ENCODE peak calls at places on chromosomes 16 and 17, in four cellular contexts. One of them, this sample, is unnamed.

GRCh38 chr16:69036399-69037091 is 68.9 kb upstream of the HAS3 start:
- DNase-seq in fibroblast of mammary gland: no peak
- DNase-seq in fibroblast of lung: no peak
- DNase-seq in uterus: no peak
- DNase-seq in this sample: no peak

GRCh38 chr17:51355314-51356083 is 95.2 kb downstream of the UTP18 start:
- DNase-seq in fibroblast of mammary gland: peak; percentile 29
- DNase-seq in fibroblast of lung: no peak
- DNase-seq in uterus: no peak
- DNase-seq in this sample: peak; percentile 15

GRCh38 chr17:3012926-3013581 is 50.4 kb downstream of the OR1D5 start:
- DNase-seq in fibroblast of mammary gland: peak; percentile 65
- DNase-seq in fibroblast of lung: peak; percentile 65
- DNase-seq in uterus: peak; percentile 56
- DNase-seq in this sample: peak; percentile 76

GRCh38 chr16:72301416-72302048 is 129.6 kb upstream of the PMFBP1 start:
- DNase-seq in uterus: no peak
- DNase-seq in fibroblast of mammary gland: no peak
- DNase-seq in fibroblast of lung: no peak
- DNase-seq in this sample: no peak

GRCh38 chr17:34892864-34893263 is 68.4 kb downstream of the CCT6B start:
- DNase-seq in fibroblast of mammary gland: no peak
- DNase-seq in fibroblast of lung: no peak
- DNase-seq in uterus: no peak
- DNase-seq in this sample: peak; percentile 14

GRCh38 chr17:29664743-29665479 is 42.2 kb upstream of the CORO6 start:
- DNase-seq in fibroblast of mammary gland: peak; percentile 80
- DNase-seq in uterus: no peak
- DNase-seq in fibroblast of lung: peak; percentile 53
- DNase-seq in this sample: no peak

GRCh38 chr16:8173111-8173644 is 417.1 kb downstream of the TMEM114 start:
- DNase-seq in fibroblast of mammary gland: peak; percentile 53
- DNase-seq in fibroblast of lung: peak; percentile 5
- DNase-seq in uterus: no peak
- DNase-seq in this sample: peak; percentile 26

GRCh38 chr16:88686062-88686438 is 257 bp downstream of the SNAI3 start:
- DNase-seq in uterus: no peak
- DNase-seq in fibroblast of lung: no peak
- DNase-seq in fibroblast of mammary gland: no peak
- DNase-seq in this sample: no peak

GRCh38 chr16:51756447-51757123 is 605.5 kb upstream of the SALL1 start:
- DNase-seq in fibroblast of mammary gland: no peak
- DNase-seq in fibroblast of lung: no peak
- DNase-seq in uterus: no peak
- DNase-seq in this sample: no peak

GRCh38 chr17:5745091-5745820 is 160.9 kb upstream of the NLRP1 start:
- DNase-seq in fibroblast of mammary gland: no peak
- DNase-seq in uterus: no peak
- DNase-seq in fibroblast of lung: no peak
- DNase-seq in this sample: peak; percentile 11

GRCh38 chr17:3558603-3559269 is 1.1 kb upstream of the TRPV3 start:
- DNase-seq in fibroblast of mammary gland: peak; percentile 51
- DNase-seq in fibroblast of lung: peak; percentile 64
- DNase-seq in uterus: no peak
- DNase-seq in this sample: peak; percentile 43

GRCh38 chr16:88905563-88905962 is 39.1 kb upstream of the PABPN1L start:
- DNase-seq in fibroblast of mammary gland: no peak
- DNase-seq in fibroblast of lung: no peak
- DNase-seq in uterus: no peak
- DNase-seq in this sample: no peak

GRCh38 chr16:19138601-19139000 is 24.8 kb downstream of the ITPRIPL2 start:
- DNase-seq in fibroblast of mammary gland: peak; percentile 68
- DNase-seq in fibroblast of lung: peak; percentile 95
- DNase-seq in uterus: peak; percentile 79
- DNase-seq in this sample: peak; percentile 71

GRCh38 chr17:30554839-30555751 is 77.9 kb downstream of the GOSR1 start:
- DNase-seq in fibroblast of mammary gland: peak; percentile 44
- DNase-seq in fibroblast of lung: no peak
- DNase-seq in uterus: no peak
- DNase-seq in this sample: peak; percentile 38

GRCh38 chr17:79919164-79919585 is 79.9 kb upstream of the CBX4 start:
- DNase-seq in fibroblast of lung: no peak
- DNase-seq in fibroblast of mammary gland: no peak
- DNase-seq in uterus: peak; percentile 61
- DNase-seq in this sample: no peak

GRCh38 chr17:5198472-5198871 is 6.8 kb upstream of the ZNF594 start:
- DNase-seq in uterus: no peak
- DNase-seq in fibroblast of mammary gland: no peak
- DNase-seq in fibroblast of lung: no peak
- DNase-seq in this sample: no peak

GRCh38 chr17:51830886-51831285 is 327.6 kb downstream of the CA10 start:
- DNase-seq in fibroblast of mammary gland: no peak
- DNase-seq in fibroblast of lung: no peak
- DNase-seq in uterus: no peak
- DNase-seq in this sample: no peak

GRCh38 chr17:60157487-60158040 is 7.8 kb downstream of the CA4 start:
- DNase-seq in fibroblast of mammary gland: no peak
- DNase-seq in fibroblast of lung: no peak
- DNase-seq in uterus: no peak
- DNase-seq in this sample: no peak

GRCh38 chr17:71260366-71260765 is 860.5 kb upstream of the SOX9 start:
- DNase-seq in fibroblast of mammary gland: peak; percentile 7
- DNase-seq in fibroblast of lung: peak; percentile 18
- DNase-seq in uterus: no peak
- DNase-seq in this sample: no peak

GRCh38 chr16:57544129-57544653 is 1.7 kb downstream of the ADGRG5 start:
- DNase-seq in fibroblast of mammary gland: no peak
- DNase-seq in fibroblast of lung: no peak
- DNase-seq in uterus: peak; percentile 5
- DNase-seq in this sample: no peak

GRCh38 chr16:58366247-58367031 is 25.8 kb upstream of the GINS3 start:
- DNase-seq in fibroblast of lung: peak; percentile 46
- DNase-seq in fibroblast of mammary gland: peak; percentile 91
- DNase-seq in uterus: no peak
- DNase-seq in this sample: peak; percentile 28

GRCh38 chr17:42541041-42541833 is 5.2 kb downstream of the NAGLU start:
- DNase-seq in fibroblast of mammary gland: no peak
- DNase-seq in uterus: no peak
- DNase-seq in fibroblast of lung: no peak
- DNase-seq in this sample: no peak

GRCh38 chr16:90020260-90020837 is 1.1 kb upstream of the DBNDD1 start:
- DNase-seq in fibroblast of mammary gland: no peak
- DNase-seq in fibroblast of lung: no peak
- DNase-seq in uterus: no peak
- DNase-seq in this sample: no peak

GRCh38 chr16:5560084-5560483 is 462.5 kb upstream of the EEF2KMT start:
- DNase-seq in uterus: no peak
- DNase-seq in fibroblast of lung: no peak
- DNase-seq in fibroblast of mammary gland: peak; percentile 3
- DNase-seq in this sample: no peak

GRCh38 chr16:60123387-60124023 is 1389.4 kb upstream of the GOT2 start:
- DNase-seq in uterus: no peak
- DNase-seq in fibroblast of lung: no peak
- DNase-seq in fibroblast of mammary gland: peak; percentile 1
- DNase-seq in this sample: no peak

GRCh38 chr17:77145635-77146632 is 5.2 kb downstream of the SEC14L1 start:
- DNase-seq in fibroblast of lung: peak; percentile 79
- DNase-seq in fibroblast of mammary gland: peak; percentile 71
- DNase-seq in uterus: no peak
- DNase-seq in this sample: peak; percentile 77

GRCh38 chr17:45436161-45436560 is 3.5 kb upstream of the ARHGAP27 start:
- DNase-seq in fibroblast of mammary gland: no peak
- DNase-seq in uterus: no peak
- DNase-seq in fibroblast of lung: no peak
- DNase-seq in this sample: no peak

GRCh38 chr16:11133344-11133921 is 122.6 kb downstream of the SOCS1 start:
- DNase-seq in uterus: peak; percentile 81
- DNase-seq in fibroblast of mammary gland: peak; percentile 94
- DNase-seq in fibroblast of lung: peak; percentile 96
- DNase-seq in this sample: peak; percentile 94

GRCh38 chr16:85616608-85617311 is 3.6 kb downstream of the GSE1 start:
- DNase-seq in fibroblast of lung: no peak
- DNase-seq in fibroblast of mammary gland: no peak
- DNase-seq in uterus: no peak
- DNase-seq in this sample: no peak

GRCh38 chr17:5422505-5422904 is 2.5 kb downstream of the RPAIN start:
- DNase-seq in uterus: no peak
- DNase-seq in fibroblast of lung: peak; percentile 49
- DNase-seq in fibroblast of mammary gland: peak; percentile 81
- DNase-seq in this sample: no peak

DNA sequence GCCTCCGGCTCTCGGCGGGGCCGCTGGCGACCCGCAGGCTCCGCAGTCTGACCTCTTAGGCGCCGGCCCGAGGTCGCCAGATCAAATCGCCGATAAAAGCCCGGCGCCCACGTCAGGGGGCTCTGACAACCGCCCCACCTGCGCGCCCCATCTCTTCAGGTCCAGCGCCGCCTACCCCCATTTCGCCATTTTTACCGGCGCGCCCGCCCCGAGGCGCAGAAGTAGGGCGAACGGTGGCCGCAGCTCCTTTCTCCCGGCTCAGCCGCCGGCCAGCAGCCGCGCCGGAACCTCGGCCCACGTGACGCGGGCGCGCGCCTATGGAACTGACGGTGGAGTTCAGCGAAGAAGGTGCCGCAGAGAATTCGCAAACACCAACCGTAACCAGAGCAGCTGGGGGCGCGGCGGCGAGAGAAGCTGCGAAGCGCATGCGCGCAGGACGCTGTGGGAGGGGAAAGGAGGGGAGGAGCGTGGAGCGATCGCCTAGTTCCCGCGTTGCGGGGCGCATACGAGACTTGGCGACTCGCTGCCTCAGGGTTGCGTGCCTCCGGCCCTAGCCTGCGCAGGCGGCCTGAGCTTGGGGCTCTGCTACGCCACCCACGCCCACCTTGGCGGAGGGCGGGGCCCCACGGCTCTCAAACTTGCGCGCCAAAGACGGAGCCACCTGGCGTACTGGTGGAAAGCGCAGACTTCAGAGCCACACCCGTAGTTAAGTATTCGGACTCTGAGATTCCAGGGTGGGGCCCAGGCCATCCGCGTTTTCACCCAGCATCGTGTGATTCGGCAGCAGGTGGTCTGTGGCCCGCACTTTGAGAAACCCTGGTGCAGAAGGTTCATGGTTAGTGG is at the start of gene TRIM37:
- DNase-seq in uterus: peak; percentile 97
- DNase-seq in fibroblast of mammary gland: peak; percentile 98
- DNase-seq in fibroblast of lung: peak; percentile 99
- DNase-seq in this sample: peak; percentile 99
- TF ChIP-seq CTCF in uterus: peak; percentile 32
- TF ChIP-seq CTCF in fibroblast of mammary gland: no peak
- TF ChIP-seq CTCF in fibroblast of lung: no peak
- TF ChIP-seq CTCF in this sample: no peak

DNA sequence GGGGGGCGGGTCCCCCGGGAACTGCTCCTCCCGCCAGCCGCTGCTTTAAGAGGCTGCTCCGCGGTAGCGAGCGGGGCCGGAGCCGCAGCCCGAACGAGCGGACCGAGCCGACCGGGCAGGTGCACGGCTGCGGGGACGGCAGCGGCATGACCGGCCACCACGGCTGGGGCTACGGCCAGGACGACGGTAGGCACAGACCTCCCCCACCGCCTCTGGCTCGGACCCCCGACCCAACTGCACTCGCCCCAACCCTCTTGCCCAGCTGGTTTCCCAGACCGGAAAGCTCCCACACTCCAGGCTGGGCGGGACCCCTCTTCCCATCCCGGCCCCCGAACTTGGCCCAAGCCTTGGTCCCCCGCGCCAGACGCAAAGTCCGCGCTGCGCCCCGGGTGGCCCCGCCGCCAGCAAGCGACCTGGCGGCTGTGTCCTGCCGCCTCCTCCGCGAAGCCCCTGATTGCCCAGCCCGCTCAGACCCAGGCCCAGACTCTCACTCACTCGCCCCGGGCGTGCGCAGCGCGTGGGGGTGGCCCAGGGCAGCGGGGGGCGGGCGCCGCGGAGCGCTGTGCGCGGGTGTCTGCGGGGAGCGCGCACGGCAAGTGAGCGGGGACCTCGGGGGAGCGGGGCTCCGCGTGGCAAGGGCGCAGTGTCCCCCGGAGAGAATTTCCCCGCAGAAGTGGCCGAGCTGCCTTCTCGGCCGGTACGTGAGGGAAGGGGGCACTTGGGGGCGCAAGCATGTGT is at the start of gene CA7:
- DNase-seq in uterus: no peak
- DNase-seq in fibroblast of mammary gland: no peak
- DNase-seq in fibroblast of lung: no peak
- DNase-seq in this sample: no peak
- H3K4me3 ChIP-seq in uterus: peak within 1 kb of the TSS; percentile 0
- H3K4me3 ChIP-seq in fibroblast of mammary gland: peak within 1 kb of the TSS; percentile 13
- H3K4me3 ChIP-seq in fibroblast of lung: no peak within 1 kb of the TSS
- H3K4me3 ChIP-seq in this sample: peak within 1 kb of the TSS; percentile 38

DNA sequence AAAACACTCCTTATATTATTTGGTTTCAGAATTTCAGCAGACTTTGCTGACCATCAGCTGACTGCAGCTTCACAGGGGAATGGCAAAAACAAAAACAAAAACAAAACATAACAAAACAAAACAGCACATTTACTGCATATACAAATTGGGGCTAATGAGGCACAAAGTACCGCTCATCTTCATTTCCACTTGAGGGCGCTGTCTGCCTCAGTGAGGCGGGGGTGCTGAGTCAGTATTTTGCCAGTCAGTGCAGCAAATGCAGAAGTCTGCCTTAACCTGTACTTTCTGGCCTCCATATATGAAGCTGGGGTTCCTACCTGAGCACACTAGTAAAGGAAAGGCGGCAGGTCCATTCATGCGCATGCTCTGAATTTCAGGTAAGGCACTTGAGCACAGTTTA is 13.5 kb upstream of the DYNLRB2 start:
- DNase-seq in fibroblast of mammary gland: peak; percentile 26
- DNase-seq in fibroblast of lung: peak; percentile 6
- DNase-seq in uterus: no peak
- DNase-seq in this sample: peak; percentile 9
- TF ChIP-seq CTCF in fibroblast of mammary gland: peak; percentile 55
- TF ChIP-seq CTCF in fibroblast of lung: peak; percentile 37
- TF ChIP-seq CTCF in uterus: no peak
- TF ChIP-seq CTCF in this sample: peak; percentile 41

GRCh38 chr17:7426203-7426863 is 917 bp downstream of the SPEM2 start:
- DNase-seq in uterus: no peak
- DNase-seq in fibroblast of mammary gland: no peak
- DNase-seq in fibroblast of lung: no peak
- DNase-seq in this sample: no peak

GRCh38 chr17:7427549-7427948 is 1.1 kb upstream of the SPEM3 start:
- DNase-seq in fibroblast of mammary gland: no peak
- DNase-seq in uterus: no peak
- DNase-seq in fibroblast of lung: no peak
- DNase-seq in this sample: no peak

GRCh38 chr17:7429722-7430121 is 1.1 kb downstream of the SPEM3 start:
- DNase-seq in fibroblast of lung: no peak
- DNase-seq in uterus: no peak
- DNase-seq in fibroblast of mammary gland: no peak
- DNase-seq in this sample: no peak

GRCh38 chr17:7426896-7427488 is 1.6 kb downstream of the SPEM2 start:
- DNase-seq in uterus: no peak
- DNase-seq in fibroblast of mammary gland: no peak
- DNase-seq in fibroblast of lung: no peak
- DNase-seq in this sample: no peak

GRCh38 chr17:7428557-7428956 is at the start of gene SPEM3:
- DNase-seq in fibroblast of lung: no peak
- DNase-seq in fibroblast of mammary gland: no peak
- DNase-seq in uterus: no peak
- DNase-seq in this sample: no peak
- H3K4me3 ChIP-seq in fibroblast of lung: no peak within 1 kb of the TSS
- H3K4me3 ChIP-seq in fibroblast of mammary gland: no peak within 1 kb of the TSS
- H3K4me3 ChIP-seq in uterus: no peak within 1 kb of the TSS
- H3K4me3 ChIP-seq in this sample: no peak within 1 kb of the TSS

This sample was measured in cardiac muscle cell.